ENCODE peak calls at places on chromosomes 6 and 20, in four cellular contexts. O is Calu3, D is fibroblast of lung, E is esophagus squamous epithelium. Y is an unnamed sample.

GRCh38 chr6:112502348-112503130 is 155.4 kb downstream of the RFPL4B start:
- DNase-seq in O (no peak), D (peak), E (no peak), Y (no peak)

GRCh38 chr20:46724343-46724959 is 15.0 kb downstream of the SLC2A10 start:
- DNase-seq in D (no peak), O (no peak), E (no peak), Y (no peak)

GRCh38 chr20:48241482-48241881 is 456.2 kb upstream of the SULF2 start:
- DNase-seq in O (no peak), D (no peak), E (no peak), Y (no peak)

GRCh38 chr20:49765413-49765736 is 47.3 kb upstream of the SLC9A8 start:
- DNase-seq in E (no peak), D (no peak), O (no peak), Y (no peak)

GRCh38 chr20:41094656-41095055 is 42.7 kb upstream of the PLCG1 start:
- DNase-seq in E (no peak), O (no peak), D (peak), Y (no peak)

GRCh38 chr6:8017276-8017701 is 46.9 kb downstream of the BLOC1S5 start:
- DNase-seq in D (no peak), E (no peak), O (no peak), Y (no peak)

GRCh38 chr6:142510217-142510616 is 208.4 kb downstream of the ADGRG6 start:
- DNase-seq in O (no peak), E (no peak), D (no peak), Y (no peak)

GRCh38 chr6:90387826-90388225 is 91.2 kb upstream of the BACH2 start:
- DNase-seq in D (no peak), O (no peak), E (no peak), Y (no peak)

GRCh38 chr6:91045152-91045551 is 458.3 kb upstream of the MAP3K7 start:
- DNase-seq in D (no peak), O (no peak), E (no peak), Y (no peak)